ENCODE peak calls at places on chromosomes 16 and 17, in six cellular contexts. P is AG10803; D is hippocampal formation; I is naive thymus-derived CD8-positive, alpha-beta T cell; B is HuH-7.5; G is fibroblast of lung. M is an unnamed sample.

GRCh38 chr17:19867094-19867653 is 562 bp downstream of the ULK2 start:
- DNase-seq in P (peak), B (peak), G (peak), I (peak), D (peak), M (peak)

GRCh38 chr16:22257440-22257839 is 39.8 kb upstream of the POLR3E start:
- DNase-seq in D (no peak), B (no peak), I (no peak), P (no peak), G (no peak), M (no peak)

GRCh38 chr17:9897569-9897968 is 7.5 kb downstream of the RCVRN start:
- DNase-seq in B (no peak), D (no peak), P (no peak), I (no peak), G (no peak), M (no peak)

GRCh38 chr17:82238562-82239201 is 9.8 kb downstream of the SLC16A3 start:
- DNase-seq in G (peak), I (peak), B (no peak), P (peak), D (no peak), M (no peak)

GRCh38 chr16:22220076-22220453 is 14.0 kb downstream of the EEF2K start:
- DNase-seq in I (no peak), B (no peak), D (no peak), P (peak), G (peak), M (peak)

GRCh38 chr17:17041018-17041521 is 1.2 kb upstream of the MPRIP start:
- DNase-seq in I (no peak), P (peak), B (peak), G (no peak), D (no peak), M (peak)

GRCh38 chr17:27888945-27889344 is 4.2 kb downstream of the LYRM9 start:
- DNase-seq in G (no peak), B (peak), D (no peak), P (peak), I (no peak), M (peak)

GRCh38 chr16:68520649-68521086 is 18.4 kb upstream of the ZFP90 start:
- DNase-seq in P (peak), I (peak), B (peak), D (peak), G (peak), M (peak)

GRCh38 chr17:10053976-10054551 is 144.3 kb downstream of the GAS7 start:
- DNase-seq in G (no peak), D (no peak), P (no peak), I (no peak), B (no peak), M (no peak)

GRCh38 chr16:8912793-8913192 is 30.6 kb downstream of the LITAFD start:
- DNase-seq in D (no peak), P (no peak), G (no peak), B (no peak), I (no peak), M (no peak)

GRCh38 chr16:81668243-81669097 is 110.6 kb upstream of the PLCG2 start:
- DNase-seq in P (no peak), B (no peak), D (no peak), G (no peak), I (no peak), M (no peak)

GRCh38 chr16:85055503-85056210 is 28.1 kb downstream of the KIAA0513 start:
- DNase-seq in I (peak), G (peak), B (no peak), D (peak), P (peak), M (peak)

GRCh38 chr17:78998311-78999055 is 11.1 kb downstream of the CANT1 start:
- DNase-seq in B (no peak), D (peak), G (no peak), P (no peak), I (no peak), M (no peak)

GRCh38 chr17:49358638-49359247 is 3.3 kb downstream of the ZNF652 start:
- DNase-seq in B (no peak), D (no peak), I (peak), G (no peak), P (no peak), M (peak)

GRCh38 chr17:17401271-17401781 is 75.5 kb upstream of the MED9 start:
- DNase-seq in B (no peak), P (peak), G (no peak), I (no peak), D (no peak), M (peak)

GRCh38 chr16:57887711-57888110 is 83.2 kb downstream of the CNGB1 start:
- DNase-seq in I (no peak), P (no peak), D (no peak), G (no peak), B (no peak), M (no peak)

GRCh38 chr16:89860747-89861304 is 12.6 kb upstream of the TCF25 start:
- DNase-seq in P (peak), B (peak), G (peak), D (peak), I (peak), M (peak)